ENCODE peak calls at places on chromosomes 3 and 15, in six cellular contexts. J, K, H, G, O and F are unnamed samples.

GRCh38 chr15:64883097-64883581 is 28.6 kb upstream of the ANKDD1A start:
- DNase-seq in J (no peak), K (no peak), H (peak; percentile 54), G (no peak), O (no peak), F (no peak)

GRCh38 chr3:187183903-187184302 is 13.4 kb upstream of the RTP1 start:
- DNase-seq in J (no peak), K (no peak), H (peak; percentile 32), G (no peak), O (no peak), F (no peak)

GRCh38 chr15:66842710-66843441 is 140.8 kb downstream of the SMAD6 start:
- DNase-seq in J (peak; percentile 70), K (no peak), H (peak; percentile 86), G (peak; percentile 82), O (peak; percentile 67), F (no peak)

GRCh38 chr15:59751552-59752413 is 62.7 kb upstream of the BNIP2 start:
- DNase-seq in J (no peak), K (no peak), H (peak; percentile 3), G (no peak), O (peak; percentile 52), F (no peak)

GRCh38 chr15:95292790-95293450 is 1037.6 kb upstream of the NR2F2 start:
- DNase-seq in J (no peak), K (no peak), H (peak; percentile 45), G (no peak), O (no peak), F (no peak)

GRCh38 chr3:100911956-100912355 is 81.3 kb downstream of the ABI3BP start:
- DNase-seq in J (no peak), K (no peak), H (no peak), G (no peak), O (no peak), F (no peak)

GRCh38 chr3:90102146-90102545 is 994.7 kb downstream of the EPHA3 start:
- DNase-seq in J (no peak), K (no peak), H (no peak), G (no peak), O (no peak), F (no peak)

GRCh38 chr3:135516143-135516542 is 449.4 kb upstream of the PPP2R3A start:
- DNase-seq in J (no peak), K (no peak), H (no peak), G (no peak), O (peak; percentile 9), F (no peak)

GRCh38 chr15:92637621-92638020 is 18.0 kb downstream of the FAM174B start:
- DNase-seq in J (no peak), K (no peak), H (no peak), G (no peak), O (no peak), F (no peak)

GRCh38 chr3:169575381-169575780 is 88.1 kb downstream of the MECOM start:
- DNase-seq in J (no peak), K (no peak), H (peak; percentile 50), G (no peak), O (no peak), F (no peak)

GRCh38 chr3:154121236-154122095 is at the start of gene ARHGEF26:
- DNase-seq in J (peak; percentile 85), K (peak; percentile 63), H (peak; percentile 80), G (peak; percentile 93), O (peak; percentile 82), F (peak; percentile 59)

GRCh38 chr15:85750807-85751730 is 43.7 kb downstream of the KLHL25 start:
- DNase-seq in J (no peak), K (no peak), H (no peak), G (no peak), O (no peak), F (no peak)

GRCh38 chr15:35445891-35446290 is 100.1 kb downstream of the DPH6 start:
- DNase-seq in J (no peak), K (no peak), H (no peak), G (no peak), O (no peak), F (no peak)

GRCh38 chr3:95333826-95334225 is 1271.0 kb downstream of the NSUN3 start:
- DNase-seq in J (no peak), K (no peak), H (no peak), G (no peak), O (no peak), F (no peak)

GRCh38 chr3:98188553-98188952 is 22.1 kb downstream of the OR5H15 start:
- DNase-seq in J (no peak), K (no peak), H (no peak), G (no peak), O (peak; percentile 7), F (peak; percentile 10)

GRCh38 chr3:56761023-56761422 is 40.7 kb downstream of the ARHGEF3 start:
- DNase-seq in J (no peak), K (no peak), H (no peak), G (no peak), O (no peak), F (no peak)

GRCh38 chr3:56754753-56755365 is 46.9 kb downstream of the ARHGEF3 start:
- DNase-seq in J (no peak), K (no peak), H (no peak), G (no peak), O (no peak), F (peak; percentile 39)

GRCh38 chr3:56759532-56759931 is 42.2 kb downstream of the ARHGEF3 start:
- DNase-seq in J (no peak), K (no peak), H (no peak), G (no peak), O (no peak), F (no peak)

GRCh38 chr3:56761887-56762605 is 39.7 kb downstream of the ARHGEF3 start:
- DNase-seq in J (no peak), K (no peak), H (peak; percentile 79), G (no peak), O (no peak), F (no peak)

DNA sequence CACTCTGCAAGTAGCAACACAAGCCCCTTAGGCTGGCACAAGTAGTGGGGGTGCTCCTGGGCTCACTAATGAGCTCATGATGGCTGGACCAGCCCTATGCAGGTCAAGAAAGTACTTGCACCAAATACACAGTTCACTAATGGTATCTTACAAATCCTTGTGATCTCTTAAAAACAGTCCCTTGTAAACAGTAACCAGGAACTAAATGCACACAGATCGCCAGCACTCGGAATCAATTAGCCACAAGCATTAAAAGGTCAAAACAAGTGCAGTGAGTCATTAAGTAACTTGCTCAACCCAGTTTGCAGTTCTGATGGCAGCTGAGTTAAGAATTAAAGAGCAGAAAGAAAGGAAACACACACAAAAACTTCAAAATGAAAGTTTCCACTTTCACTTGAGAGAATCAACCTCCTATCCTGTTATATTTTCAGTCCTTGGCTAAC is 43.2 kb downstream of the ARHGEF3 start:
- DNase-seq in J (no peak), K (no peak), H (peak; percentile 92), G (peak; percentile 42), O (peak; percentile 61), F (no peak)
- H3K4me3 ChIP-seq in J (no peak overlapping the region), K (no peak overlapping the region), H (peak overlapping the region; percentile 19), G (no peak overlapping the region), O (no peak overlapping the region), F (no peak overlapping the region)

GRCh38 chr3:14423963-14424362 is 21.6 kb downstream of the SLC6A6 start:
- DNase-seq in J (no peak), K (no peak), H (no peak), G (no peak), O (no peak), F (no peak)
- H3K4me3 ChIP-seq in J (no peak overlapping the region), K (no peak overlapping the region), H (no peak overlapping the region), G (no peak overlapping the region), O (no peak overlapping the region), F (no peak overlapping the region)

GRCh38 chr15:71806452-71806931 is 3.9 kb upstream of the NR2E3 start:
- DNase-seq in J (no peak), K (no peak), H (peak; percentile 63), G (no peak), O (peak; percentile 49), F (no peak)
- H3K4me3 ChIP-seq in J (no peak overlapping the region), K (no peak overlapping the region), H (no peak overlapping the region), G (no peak overlapping the region), O (no peak overlapping the region), F (no peak overlapping the region)

GRCh38 chr3:10816863-10817253 is 830 bp downstream of the SLC6A11 start:
- DNase-seq in J (no peak), K (no peak), H (no peak), G (no peak), O (no peak), F (no peak)
- H3K4me3 ChIP-seq in J (no peak overlapping the region), K (peak overlapping the region; percentile 64), H (no peak overlapping the region), G (no peak overlapping the region), O (no peak overlapping the region), F (no peak overlapping the region)

GRCh38 chr3:87047857-87048256 is 56.9 kb upstream of the VGLL3 start:
- DNase-seq in J (no peak), K (no peak), H (no peak), G (no peak), O (no peak), F (no peak)

GRCh38 chr3:87057474-87057873 is 66.5 kb upstream of the VGLL3 start:
- DNase-seq in J (no peak), K (no peak), H (no peak), G (no peak), O (no peak), F (no peak)

GRCh38 chr3:87053548-87053947 is 62.6 kb upstream of the VGLL3 start:
- DNase-seq in J (no peak), K (no peak), H (no peak), G (no peak), O (no peak), F (no peak)

GRCh38 chr3:87052499-87053260 is 61.7 kb upstream of the VGLL3 start:
- DNase-seq in J (no peak), K (no peak), H (no peak), G (no peak), O (no peak), F (no peak)
- H3K4me3 ChIP-seq in J (no peak overlapping the region), K (no peak overlapping the region), H (no peak overlapping the region), G (no peak overlapping the region), O (no peak overlapping the region), F (no peak overlapping the region)

GRCh38 chr15:84621358-84621979 is 20.7 kb downstream of the ZSCAN2 start:
- DNase-seq in J (no peak), K (no peak), H (no peak), G (no peak), O (no peak), F (no peak)
- H3K4me3 ChIP-seq in J (no peak overlapping the region), K (no peak overlapping the region), H (no peak overlapping the region), G (no peak overlapping the region), O (no peak overlapping the region), F (no peak overlapping the region)